ENCODE peak calls at places on chromosome 16, in four cellular contexts. Y is K562, V is SK-N-SH, Q is GM12878. W is an unnamed sample.

GRCh38 chr16:83116274-83116892 is 489.6 kb downstream of the CDH13 start:
- DNase-seq in Q (no peak), Y (no peak), V (no peak), W (peak; percentile 39)

GRCh38 chr16:57988929-57989328 is 11.5 kb downstream of the ZNF319 start:
- DNase-seq in V (no peak), Y (no peak), Q (no peak), W (no peak)

GRCh38 chr16:88326611-88327485 is 55.9 kb upstream of the ZNF469 start:
- DNase-seq in Q (no peak), V (no peak), Y (no peak), W (no peak)

GRCh38 chr16:84718-85452 is 6.9 kb downstream of the MPG start:
- DNase-seq in Y (no peak), V (no peak), Q (peak; percentile 65), W (no peak)

GRCh38 chr16:77963185-77964044 is 58.9 kb upstream of the CLEC3A start:
- DNase-seq in Q (peak; percentile 52), Y (no peak), V (no peak), W (peak; percentile 36)

GRCh38 chr16:27780468-27781194 is 230.7 kb downstream of the KATNIP start:
- DNase-seq in Q (no peak), Y (no peak), V (no peak), W (no peak)

GRCh38 chr16:3696425-3697218 is 20.7 kb downstream of the TRAP1 start:
- DNase-seq in V (no peak), Q (no peak), Y (peak; percentile 72), W (no peak)

GRCh38 chr16:78321611-78322010 is 222.2 kb downstream of the WWOX start:
- DNase-seq in V (peak; percentile 29), Y (no peak), Q (no peak), W (no peak)

GRCh38 chr16:21584817-21585216 is 14.6 kb upstream of the METTL9 start:
- DNase-seq in Y (no peak), Q (no peak), V (no peak), W (no peak)

GRCh38 chr16:57814896-57815295 is 12.6 kb upstream of the KIFC3 start:
- DNase-seq in Y (no peak), V (no peak), Q (no peak), W (no peak)

GRCh38 chr16:86224126-86224525 is 286.2 kb upstream of the FOXF1 start:
- DNase-seq in V (no peak), Q (no peak), Y (no peak), W (no peak)

GRCh38 chr16:80804061-80804450 is 342 bp downstream of the CDYL2 start:
- DNase-seq in V (no peak), Y (no peak), Q (no peak), W (peak; percentile 29)

GRCh38 chr16:2339521-2340484 is 725 bp downstream of the ABCA3 start:
- DNase-seq in Q (no peak), V (peak; percentile 83), Y (peak; percentile 66), W (peak; percentile 55)

GRCh38 chr16:47052666-47053640 is 79.5 kb upstream of the DNAJA2 start:
- DNase-seq in V (no peak), Q (no peak), Y (no peak), W (no peak)

GRCh38 chr16:20899503-20900298 is 457 bp downstream of the DCUN1D3 start:
- DNase-seq in Y (peak; percentile 37), V (peak; percentile 57), Q (no peak), W (peak; percentile 20)

GRCh38 chr16:69772560-69773254 is 10.6 kb downstream of the WWP2 start:
- DNase-seq in Q (no peak), Y (no peak), V (no peak), W (no peak)

GRCh38 chr16:70770968-70771552 is 29.9 kb downstream of the VAC14 start:
- DNase-seq in Y (peak; percentile 81), V (peak; percentile 79), Q (no peak), W (peak; percentile 86)

GRCh38 chr16:22751104-22751667 is 62.8 kb upstream of the HS3ST2 start:
- DNase-seq in V (no peak), Q (no peak), Y (no peak), W (no peak)

GRCh38 chr16:1899641-1900451 is 18.4 kb downstream of the HS3ST6 start:
- DNase-seq in V (no peak), Y (no peak), Q (no peak), W (no peak)

DNA sequence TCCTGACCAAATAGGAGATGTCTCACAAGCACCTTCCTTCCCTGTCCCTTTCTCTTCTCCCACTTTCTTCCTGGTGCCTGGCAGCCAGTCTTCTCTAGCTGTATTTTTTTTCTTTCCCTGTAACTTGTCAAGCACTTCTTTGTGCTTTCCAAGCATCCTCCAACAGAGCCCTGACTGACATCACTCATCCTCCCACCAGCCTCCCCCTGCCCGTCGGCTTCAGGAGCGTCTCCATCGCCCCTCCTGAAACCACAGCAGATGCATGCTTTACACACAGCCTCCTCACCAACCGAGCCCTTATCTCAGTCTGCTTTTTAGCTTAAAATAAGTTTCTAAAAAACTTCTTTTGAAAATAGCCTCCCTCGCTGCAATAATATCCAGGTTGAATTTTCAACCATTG is 268.7 kb upstream of the CDH5 start:
- DNase-seq in Y (no peak), Q (no peak), V (no peak), W (no peak)
- TF ChIP-seq USF1 in Y (no peak), Q (no peak), V (no peak), W (no peak)

DNA sequence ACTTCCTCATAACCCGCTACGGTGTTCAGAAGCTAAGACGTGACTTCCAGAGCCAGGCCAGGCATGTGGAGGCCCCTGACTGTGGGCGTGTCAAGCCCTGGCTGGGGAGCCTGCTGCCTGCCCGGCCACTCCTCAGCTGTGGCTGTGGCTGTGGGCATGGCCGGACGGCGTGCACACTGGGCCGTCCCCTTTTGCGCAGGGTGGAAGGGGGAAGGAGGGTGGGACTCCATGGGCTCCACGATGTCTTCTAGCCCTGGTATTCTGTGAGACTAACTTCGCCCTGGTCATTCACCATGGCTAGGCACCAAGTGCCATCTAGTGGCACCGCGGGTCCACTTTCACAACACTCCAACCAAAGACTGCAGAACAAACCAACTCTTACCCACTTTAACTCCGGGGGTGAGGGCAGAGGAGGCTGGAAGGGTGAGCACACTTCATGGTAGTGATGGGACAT is 67.9 kb downstream of the N4BP1 start:
- DNase-seq in Y (no peak), Q (no peak), V (peak; percentile 78), W (no peak)
- TF ChIP-seq USF1 in Y (no peak), Q (no peak), V (no peak), W (no peak)

GRCh38 chr16:13873835-13874438 is 46.0 kb upstream of the ERCC4 start:
- DNase-seq in Y (peak; percentile 23), V (peak; percentile 41), Q (no peak), W (peak; percentile 36)
- TF ChIP-seq USF1 in Y (no peak), V (no peak), Q (no peak), W (no peak)

DNA sequence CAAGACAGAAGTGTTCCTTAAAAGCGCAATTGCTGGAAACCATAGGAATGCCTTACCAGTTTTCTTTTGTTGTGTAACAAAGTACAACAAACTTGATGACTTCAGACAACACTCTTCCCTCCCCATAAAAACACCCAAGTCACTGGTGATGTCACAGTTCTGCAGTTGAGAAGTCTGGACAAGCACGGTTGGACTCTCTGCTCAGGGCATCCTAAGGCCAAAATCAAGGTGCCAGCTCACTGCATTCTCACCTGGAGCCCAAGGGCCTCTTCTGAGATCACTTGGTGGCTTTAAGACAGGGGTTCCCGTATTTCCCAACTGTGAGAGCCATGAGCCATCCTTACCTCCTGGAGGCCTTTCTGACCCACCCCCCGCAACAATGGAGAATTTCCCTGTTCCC is 45.6 kb upstream of the MEAK7 start:
- DNase-seq in V (no peak), Y (no peak), Q (no peak), W (no peak)
- TF ChIP-seq USF1 in V (no peak), Y (no peak), Q (no peak), W (no peak)

GRCh38 chr16:79589495-79590134 is 10.9 kb downstream of the MAF start:
- DNase-seq in V (no peak), Q (no peak), Y (no peak), W (peak; percentile 38)
- TF ChIP-seq USF1 in V (no peak), Q (no peak), Y (no peak), W (no peak)

GRCh38 chr16:11212819-11213196 is 43.2 kb downstream of the SOCS1 start:
- DNase-seq in V (no peak), Q (no peak), Y (no peak), W (no peak)
- TF ChIP-seq USF1 in V (no peak), Q (no peak), Y (no peak), W (no peak)

W was measured in WTC11.